ENCODE peak calls at places on chromosomes 12 and 14, in six cellular contexts. One of them, this sample, is unnamed.

GRCh38 chr14:93013368-93013719 is 90.4 kb downstream of the CHGA start:
- DNase-seq in vagina: no peak
- DNase-seq in AG20443: peak
- DNase-seq in stimulated activated CD4-positive, alpha-beta T cell treated with anti-CD3 and anti-CD28 coated beads, Interleukin-15, amount 100 ng/mL, for 1 hour: no peak
- DNase-seq in omental fat pad: no peak
- DNase-seq in left lobe of liver: no peak
- DNase-seq in this sample: no peak

GRCh38 chr12:6280053-6280469 is 30.4 kb upstream of the PLEKHG6 start:
- DNase-seq in vagina: no peak
- DNase-seq in AG20443: peak
- DNase-seq in omental fat pad: no peak
- DNase-seq in left lobe of liver: no peak
- DNase-seq in stimulated activated CD4-positive, alpha-beta T cell treated with anti-CD3 and anti-CD28 coated beads, Interleukin-15, amount 100 ng/mL, for 1 hour: no peak
- DNase-seq in this sample: peak

GRCh38 chr12:8987589-8988205 is 1.6 kb upstream of the KLRG1 start:
- DNase-seq in AG20443: no peak
- DNase-seq in left lobe of liver: no peak
- DNase-seq in vagina: no peak
- DNase-seq in stimulated activated CD4-positive, alpha-beta T cell treated with anti-CD3 and anti-CD28 coated beads, Interleukin-15, amount 100 ng/mL, for 1 hour: no peak
- DNase-seq in omental fat pad: no peak
- DNase-seq in this sample: no peak

GRCh38 chr12:63041601-63042000 is 106.7 kb upstream of the PPM1H start:
- DNase-seq in omental fat pad: no peak
- DNase-seq in stimulated activated CD4-positive, alpha-beta T cell treated with anti-CD3 and anti-CD28 coated beads, Interleukin-15, amount 100 ng/mL, for 1 hour: no peak
- DNase-seq in AG20443: no peak
- DNase-seq in vagina: no peak
- DNase-seq in left lobe of liver: no peak
- DNase-seq in this sample: no peak

GRCh38 chr12:11798856-11799530 is 149.5 kb downstream of the ETV6 start:
- DNase-seq in vagina: no peak
- DNase-seq in stimulated activated CD4-positive, alpha-beta T cell treated with anti-CD3 and anti-CD28 coated beads, Interleukin-15, amount 100 ng/mL, for 1 hour: no peak
- DNase-seq in AG20443: peak
- DNase-seq in omental fat pad: no peak
- DNase-seq in left lobe of liver: no peak
- DNase-seq in this sample: no peak

GRCh38 chr12:132775502-132776233 is 14.0 kb upstream of the ANKLE2 start:
- DNase-seq in left lobe of liver: no peak
- DNase-seq in AG20443: no peak
- DNase-seq in omental fat pad: no peak
- DNase-seq in vagina: no peak
- DNase-seq in stimulated activated CD4-positive, alpha-beta T cell treated with anti-CD3 and anti-CD28 coated beads, Interleukin-15, amount 100 ng/mL, for 1 hour: no peak
- DNase-seq in this sample: no peak

GRCh38 chr12:56078931-56079728 is 835 bp upstream of the ERBB3 start:
- DNase-seq in vagina: no peak
- DNase-seq in AG20443: peak
- DNase-seq in omental fat pad: peak
- DNase-seq in stimulated activated CD4-positive, alpha-beta T cell treated with anti-CD3 and anti-CD28 coated beads, Interleukin-15, amount 100 ng/mL, for 1 hour: peak
- DNase-seq in left lobe of liver: peak
- DNase-seq in this sample: peak

GRCh38 chr12:2299207-2299606 is 246.4 kb downstream of the CACNA1C start:
- DNase-seq in AG20443: no peak
- DNase-seq in vagina: no peak
- DNase-seq in stimulated activated CD4-positive, alpha-beta T cell treated with anti-CD3 and anti-CD28 coated beads, Interleukin-15, amount 100 ng/mL, for 1 hour: no peak
- DNase-seq in omental fat pad: no peak
- DNase-seq in left lobe of liver: no peak
- DNase-seq in this sample: no peak

GRCh38 chr12:96094201-96094600 is 58.8 kb upstream of the LTA4H start:
- DNase-seq in vagina: no peak
- DNase-seq in omental fat pad: no peak
- DNase-seq in stimulated activated CD4-positive, alpha-beta T cell treated with anti-CD3 and anti-CD28 coated beads, Interleukin-15, amount 100 ng/mL, for 1 hour: no peak
- DNase-seq in left lobe of liver: no peak
- DNase-seq in AG20443: no peak
- DNase-seq in this sample: no peak

GRCh38 chr12:49808686-49809368 is 19.4 kb downstream of the NCKAP5L start:
- DNase-seq in stimulated activated CD4-positive, alpha-beta T cell treated with anti-CD3 and anti-CD28 coated beads, Interleukin-15, amount 100 ng/mL, for 1 hour: no peak
- DNase-seq in omental fat pad: no peak
- DNase-seq in left lobe of liver: no peak
- DNase-seq in vagina: no peak
- DNase-seq in AG20443: peak
- DNase-seq in this sample: peak

GRCh38 chr12:92735131-92735721 is 32.4 kb downstream of the PLEKHG7 start:
- DNase-seq in AG20443: peak
- DNase-seq in stimulated activated CD4-positive, alpha-beta T cell treated with anti-CD3 and anti-CD28 coated beads, Interleukin-15, amount 100 ng/mL, for 1 hour: no peak
- DNase-seq in vagina: no peak
- DNase-seq in left lobe of liver: no peak
- DNase-seq in omental fat pad: no peak
- DNase-seq in this sample: no peak